ENCODE peak calls at places on chromosome X, in eight cellular contexts. E is prostate gland, U is lung, N is upper lobe of right lung, D is cardiac muscle cell, H is PC-3, O is HCT116, Z is left lung. X is an unnamed sample. For H3K36me3, the result is how much of the 10 kb centered on the place peaks cover.

GRCh38 chrX:69312141-69312670 is 147.0 kb upstream of the PJA1 start:
- DNase-seq in E (no peak), U (no peak), N (no peak), D (no peak), H (no peak), O (no peak), Z (no peak), X (no peak)

GRCh38 chrX:78708171-78708570 is 39.3 kb upstream of the LPAR4 start:
- DNase-seq in E (no peak), U (no peak), N (no peak), D (peak), H (peak), O (no peak), Z (no peak), X (no peak)

GRCh38 chrX:30649859-30650258 is 3.4 kb upstream of the GK start:
- DNase-seq in E (no peak), U (no peak), N (no peak), D (peak), H (peak), O (no peak), Z (no peak), X (no peak)

GRCh38 chrX:94834226-94834625 is 1160.2 kb downstream of the FAM133A start:
- DNase-seq in E (no peak), U (no peak), N (no peak), D (no peak), H (no peak), O (no peak), Z (no peak), X (no peak)

GRCh38 chrX:131975851-131976250 is 47.3 kb upstream of the STK26 start:
- DNase-seq in E (no peak), U (no peak), N (no peak), D (peak), H (no peak), O (no peak), Z (no peak), X (no peak)

GRCh38 chrX:50888884-50889283 is 21.7 kb upstream of the BMP15 start:
- DNase-seq in E (no peak), U (no peak), N (no peak), D (no peak), H (no peak), O (no peak), Z (no peak), X (no peak)

GRCh38 chrX:35006361-35006760 is 63.8 kb downstream of the FAM47B start:
- DNase-seq in E (no peak), U (no peak), N (no peak), D (no peak), H (no peak), O (no peak), Z (no peak), X (no peak)

GRCh38 chrX:12013220-12013619 is 125.1 kb upstream of the FRMPD4 start:
- DNase-seq in E (no peak), U (no peak), N (no peak), D (peak), H (peak), O (no peak), Z (no peak), X (no peak)

GRCh38 chrX:9148626-9149385 is 114.9 kb upstream of the FAM9B start:
- DNase-seq in E (no peak), U (no peak), N (no peak), D (peak), H (peak), O (no peak), Z (no peak), X (no peak)

GRCh38 chrX:135295238-135295943 is 13.9 kb upstream of the ETDC start:
- DNase-seq in E (no peak), U (peak), N (peak), D (peak), H (no peak), O (no peak), Z (peak), X (no peak)

GRCh38 chrX:23871905-23872546 is 35.7 kb downstream of the APOO start:
- DNase-seq in E (no peak), U (no peak), N (no peak), D (no peak), H (no peak), O (no peak), Z (no peak), X (no peak)

GRCh38 chrX:11446331-11446730 is 153.1 kb downstream of the AMELX start:
- DNase-seq in E (no peak), U (no peak), N (no peak), D (peak), H (no peak), O (no peak), Z (no peak), X (no peak)

GRCh38 chrX:4622768-4623167 is 909.3 kb upstream of the PRKX start:
- DNase-seq in E (no peak), U (no peak), N (no peak), D (no peak), H (no peak), O (no peak), Z (no peak), X (no peak)

GRCh38 chrX:133657455-133657854 is 242.2 kb upstream of the GPC4 start:
- DNase-seq in E (no peak), U (no peak), N (no peak), D (no peak), H (no peak), O (no peak), Z (no peak), X (peak)

GRCh38 chrX:57137481-57137880 is 284 bp upstream of the SPIN2A start:
- DNase-seq in E (no peak), U (no peak), N (no peak), D (peak), H (no peak), O (no peak), Z (no peak), X (no peak)

GRCh38 chrX:6291444-6291843 is 62.8 kb upstream of the NLGN4X start:
- DNase-seq in E (no peak), U (no peak), N (no peak), D (no peak), H (no peak), O (no peak), Z (no peak), X (no peak)

GRCh38 chrX:108993909-108994308 is 257.5 kb upstream of the IRS4 start:
- DNase-seq in E (no peak), U (no peak), N (no peak), D (no peak), H (no peak), O (no peak), Z (no peak), X (no peak)

GRCh38 chrX:65706041-65706828 is 38.8 kb downstream of the MSN start:
- DNase-seq in E (no peak), U (peak), N (no peak), D (peak), H (peak), O (no peak), Z (no peak), X (peak)

GRCh38 chrX:11429543-11430085 is 136.4 kb downstream of the AMELX start:
- DNase-seq in E (no peak), U (no peak), N (no peak), D (no peak), H (no peak), O (no peak), Z (no peak), X (no peak)

GRCh38 chrX:148037020-148037419 is 55.9 kb downstream of the FMR1NB start:
- DNase-seq in E (no peak), U (no peak), N (no peak), D (no peak), H (no peak), O (no peak), Z (no peak), X (no peak)

GRCh38 chrX:48665991-48666390 is 17.6 kb upstream of the WAS start:
- DNase-seq in E (no peak), U (no peak), N (no peak), D (peak), H (peak), O (no peak), Z (no peak), X (no peak)

GRCh38 chrX:109848451-109849050 is 115.5 kb upstream of the ACSL4 start:
- DNase-seq in E (no peak), U (no peak), N (no peak), D (no peak), H (no peak), O (no peak), Z (no peak), X (no peak)

GRCh38 chrX:140815868-140816267 is 106.3 kb downstream of the LINC00632 start:
- DNase-seq in E (no peak), U (no peak), N (no peak), D (peak), H (peak), O (no peak), Z (no peak), X (no peak)

GRCh38 chrX:153779891-153780677 is 757 bp upstream of the SRPK3 start:
- DNase-seq in E (no peak), U (no peak), N (no peak), D (no peak), H (no peak), O (no peak), Z (no peak), X (no peak)

GRCh38 chrX:155745792-155746191 is 133.0 kb upstream of the TMLHE start:
- DNase-seq in E (no peak), U (no peak), N (no peak), D (peak), H (peak), O (peak), Z (no peak), X (peak)

GRCh38 chrX:29634516-29634915 is 580.8 kb upstream of the MAGEB2 start:
- DNase-seq in E (no peak), U (no peak), N (no peak), D (peak), H (no peak), O (no peak), Z (no peak), X (no peak)

GRCh38 chrX:28901637-28902036 is 314.4 kb downstream of the IL1RAPL1 start:
- DNase-seq in E (no peak), U (no peak), N (no peak), D (no peak), H (peak), O (no peak), Z (no peak), X (no peak)

GRCh38 chrX:25721564-25721963 is 416.6 kb upstream of the MAGEB18 start:
- DNase-seq in E (no peak), U (no peak), N (no peak), D (peak), H (peak), O (no peak), Z (no peak), X (no peak)

GRCh38 chrX:150525061-150525919 is 43.1 kb upstream of the MTM1 start:
- DNase-seq in E (no peak), U (no peak), N (no peak), D (no peak), H (no peak), O (no peak), Z (no peak), X (peak)

GRCh38 chrX:152989292-152989658 is 4.6 kb downstream of the PNMA5 start:
- DNase-seq in E (no peak), U (no peak), N (no peak), D (peak), H (no peak), O (no peak), Z (no peak), X (no peak)

GRCh38 chrX:115958687-115959359 is 211.7 kb upstream of the AGTR2 start:
- DNase-seq in E (no peak), U (no peak), N (no peak), D (no peak), H (peak), O (no peak), Z (no peak), X (no peak)

GRCh38 chrX:6021316-6022091 is 207.2 kb downstream of the NLGN4X start:
- DNase-seq in E (peak), U (peak), N (no peak), D (peak), H (peak), O (no peak), Z (no peak), X (peak)

GRCh38 chrX:124274438-124275166 is 57.9 kb upstream of the TEX13D start:
- DNase-seq in E (no peak), U (no peak), N (no peak), D (no peak), H (no peak), O (no peak), Z (no peak), X (no peak)

GRCh38 chrX:112071132-112071531 is 11.4 kb downstream of the TRPC5 start:
- DNase-seq in E (no peak), U (no peak), N (no peak), D (no peak), H (no peak), O (no peak), Z (no peak), X (no peak)

GRCh38 chrX:150200820-150201287 is 162.3 kb upstream of the MAMLD1 start:
- DNase-seq in E (no peak), U (peak), N (no peak), D (peak), H (peak), O (peak), Z (no peak), X (peak)

GRCh38 chrX:129908636-129909035 is 2.7 kb downstream of the UTP14A start:
- DNase-seq in E (no peak), U (no peak), N (no peak), D (no peak), H (peak), O (peak), Z (no peak), X (no peak)

GRCh38 chrX:101399825-101400224 is 7.9 kb downstream of the GLA start:
- DNase-seq in E (no peak), U (no peak), N (no peak), D (no peak), H (no peak), O (no peak), Z (no peak), X (no peak)

GRCh38 chrX:101394372-101394771 is 3.6 kb downstream of the RPL36A start:
- DNase-seq in E (no peak), U (no peak), N (no peak), D (no peak), H (no peak), O (no peak), Z (no peak), X (no peak)

GRCh38 chrX:101397779-101398178 is 7.0 kb downstream of the RPL36A start:
- DNase-seq in E (no peak), U (no peak), N (no peak), D (peak), H (no peak), O (no peak), Z (no peak), X (no peak)

GRCh38 chrX:101395789-101396188 is 5.0 kb downstream of the RPL36A start:
- DNase-seq in E (no peak), U (no peak), N (no peak), D (peak), H (no peak), O (no peak), Z (no peak), X (no peak)

DNA sequence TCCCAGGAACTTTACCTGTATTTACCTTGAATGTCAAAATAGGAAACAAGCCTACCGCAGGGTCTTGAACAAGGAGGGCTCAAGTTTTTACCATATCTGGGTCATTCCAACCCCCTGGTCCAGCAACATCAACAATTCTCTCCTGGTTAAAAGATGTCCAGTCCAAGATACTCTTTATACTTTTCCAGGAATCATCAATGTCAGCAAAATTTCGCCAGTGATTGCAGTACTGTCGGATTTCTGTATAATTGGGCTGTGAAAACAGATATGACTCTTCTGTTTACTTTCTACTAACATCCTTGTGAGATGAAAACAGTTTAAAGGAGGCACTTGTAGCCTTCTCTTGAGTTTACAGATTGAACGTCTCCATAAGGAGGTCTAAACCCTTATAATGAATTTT is 7.9 kb downstream of the RPL36A start:
- DNase-seq in E (no peak), U (no peak), N (no peak), D (no peak), H (no peak), O (no peak), Z (no peak), X (no peak)
- H3K36me3 ChIP-seq in E (under half), U (under half), N (under half), D (under half), H (under half), O (under half), Z (under half), X (under half)

DNA sequence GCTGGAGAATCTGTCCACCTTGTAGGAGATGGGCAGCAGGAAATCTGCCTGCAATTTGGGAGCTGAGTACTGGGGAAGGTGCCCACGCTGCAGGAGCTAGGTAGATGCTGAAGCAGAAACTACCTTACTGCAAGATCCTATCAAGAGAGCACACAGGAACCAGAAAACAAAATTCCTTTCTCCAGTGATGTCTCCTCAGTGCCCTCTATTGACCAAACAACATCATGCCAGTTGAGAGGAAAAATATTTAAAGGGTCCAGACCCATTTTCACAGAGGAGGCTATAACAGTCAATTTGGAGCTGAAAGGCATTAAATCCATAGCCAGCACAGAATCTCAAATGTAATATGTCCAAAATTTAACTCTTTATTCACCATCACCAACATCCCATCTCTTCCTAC is 406.8 kb downstream of the SLITRK2 start:
- DNase-seq in E (no peak), U (no peak), N (no peak), D (no peak), H (peak), O (no peak), Z (no peak), X (no peak)
- TF ChIP-seq CTCF in E (no peak), U (no peak), N (no peak), D (no peak), H (peak), O (no peak), Z (peak), X (no peak)

DNA sequence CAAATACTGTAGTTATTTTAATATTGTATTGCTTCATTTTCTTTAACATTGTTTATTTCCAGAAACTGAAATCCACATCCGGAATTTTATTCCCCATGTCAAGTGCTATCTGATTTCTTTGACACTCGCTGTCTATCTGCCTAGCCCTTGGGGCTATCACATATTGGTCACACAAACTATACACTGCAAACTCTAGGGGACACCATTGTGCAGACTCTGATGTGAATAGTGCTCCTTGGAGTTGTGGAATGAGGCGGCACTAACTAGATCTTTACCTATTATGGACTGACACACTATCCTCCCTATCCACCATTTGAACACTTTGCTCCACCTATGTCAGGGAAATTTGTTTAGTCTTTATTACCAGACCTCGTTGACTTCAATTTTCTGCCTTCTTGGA is 534.5 kb downstream of the GLUD2 start:
- DNase-seq in E (no peak), U (no peak), N (no peak), D (no peak), H (no peak), O (no peak), Z (no peak), X (no peak)
- H3K36me3 ChIP-seq in E (under half), U (under half), N (under half), D (under half), H (under half), O (under half), Z (under half), X (under half)

DNA sequence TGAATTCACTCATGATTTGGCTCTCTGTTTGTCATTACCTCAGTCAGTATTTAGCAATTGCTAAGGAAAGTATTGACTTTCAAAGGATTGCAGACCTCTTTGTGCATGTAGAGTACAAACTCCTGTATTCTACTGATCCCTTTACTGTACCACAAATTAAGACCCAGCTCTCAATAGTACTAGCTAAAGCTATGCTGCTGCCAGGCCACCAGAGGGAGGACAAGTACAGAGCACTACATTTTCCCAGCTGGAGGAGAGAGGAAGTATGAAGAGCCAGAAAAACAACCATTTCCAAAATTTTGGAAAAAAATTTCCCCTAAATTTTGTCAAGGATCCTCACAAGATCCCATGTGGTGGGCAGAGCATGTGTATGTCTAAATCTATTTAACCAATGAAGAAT is 175.0 kb upstream of the MTMR8 start:
- DNase-seq in E (no peak), U (no peak), N (no peak), D (no peak), H (no peak), O (no peak), Z (no peak), X (no peak)
- TF ChIP-seq CTCF in E (no peak), U (no peak), N (no peak), D (no peak), H (no peak), O (peak), Z (no peak), X (no peak)

GRCh38 chrX:47564438-47565085 is 3.6 kb downstream of the ARAF start:
- DNase-seq in E (no peak), U (no peak), N (no peak), D (no peak), H (no peak), O (no peak), Z (no peak), X (no peak)

GRCh38 chrX:47563801-47564315 is 2.9 kb downstream of the ARAF start:
- DNase-seq in E (no peak), U (no peak), N (no peak), D (peak), H (peak), O (no peak), Z (no peak), X (no peak)

GRCh38 chrX:47570794-47571193 is 9.8 kb downstream of the ARAF start:
- DNase-seq in E (no peak), U (no peak), N (no peak), D (no peak), H (no peak), O (no peak), Z (no peak), X (no peak)

GRCh38 chrX:47568656-47569295 is 7.8 kb downstream of the ARAF start:
- DNase-seq in E (no peak), U (no peak), N (no peak), D (no peak), H (peak), O (no peak), Z (no peak), X (peak)

DNA sequence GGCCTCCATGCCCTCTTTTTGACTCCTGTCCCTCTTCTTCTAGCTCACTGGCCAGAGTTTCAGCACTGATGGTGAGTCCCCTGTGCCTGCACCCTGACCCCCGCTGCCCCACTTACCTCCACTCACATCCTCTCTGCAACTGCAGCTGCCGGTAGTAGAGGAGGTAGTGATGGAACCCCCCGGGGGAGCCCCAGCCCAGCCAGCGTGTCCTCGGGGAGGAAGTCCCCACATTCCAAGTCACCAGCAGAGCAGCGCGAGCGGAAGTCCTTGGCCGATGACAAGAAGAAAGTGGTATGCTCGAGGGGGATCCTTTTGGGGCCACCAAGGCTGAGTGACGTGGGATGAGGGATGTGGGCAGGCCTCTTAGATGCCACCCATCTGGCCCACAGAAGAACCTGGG is 5.8 kb downstream of the ARAF start:
- DNase-seq in E (no peak), U (no peak), N (no peak), D (no peak), H (no peak), O (no peak), Z (no peak), X (no peak)
- H3K36me3 ChIP-seq in E (under half), U (under half), N (under half), D (under half), H (under half), O (under half), Z (half or more), X (under half)

GRCh38 chrX:17007134-17007768 is 60.8 kb downstream of the REPS2 start:
- DNase-seq in E (no peak), U (no peak), N (no peak), D (peak), H (peak), O (no peak), Z (no peak), X (no peak)
- TF ChIP-seq CTCF in E (no peak), U (no peak), N (peak), D (peak), H (peak), O (no peak), Z (no peak), X (no peak)

GRCh38 chrX:16171944-16172343 is 4.7 kb downstream of the MAGEB17 start:
- DNase-seq in E (no peak), U (no peak), N (no peak), D (no peak), H (no peak), O (no peak), Z (no peak), X (no peak)
- H3K36me3 ChIP-seq in E (under half), U (under half), N (under half), D (under half), H (under half), O (under half), Z (under half), X (under half)